ENCODE peak calls at places on chromosomes 11 and 22, in ten cellular contexts. One of them, this sample, is unnamed.

GRCh38 chr22:17576475-17576874 is 13.2 kb downstream of the SLC25A18 start:
- DNase-seq in adrenal gland: no peak
- DNase-seq in H9: peak; percentile 55
- DNase-seq in fibroblast of lung: no peak
- DNase-seq in mucosa of descending colon: no peak
- DNase-seq in pancreas: no peak
- DNase-seq in testis: no peak
- DNase-seq in tibial nerve: no peak
- DNase-seq in vagina: no peak
- DNase-seq in kidney epithelial cell: peak; percentile 85
- DNase-seq in this sample: peak; percentile 99

GRCh38 chr11:2924381-2924780 is 4.8 kb downstream of the PHLDA2 start:
- DNase-seq in vagina: no peak
- DNase-seq in mucosa of descending colon: peak; percentile 92
- DNase-seq in testis: no peak
- DNase-seq in adrenal gland: no peak
- DNase-seq in fibroblast of lung: no peak
- DNase-seq in kidney epithelial cell: no peak
- DNase-seq in tibial nerve: no peak
- DNase-seq in pancreas: peak; percentile 70
- DNase-seq in H9: no peak
- DNase-seq in this sample: no peak

GRCh38 chr11:114296190-114296978 is at the start of gene NNMT:
- DNase-seq in adrenal gland: peak; percentile 44
- DNase-seq in H9: no peak
- DNase-seq in mucosa of descending colon: peak; percentile 34
- DNase-seq in kidney epithelial cell: peak; percentile 95
- DNase-seq in tibial nerve: peak; percentile 58
- DNase-seq in testis: peak; percentile 38
- DNase-seq in vagina: no peak
- DNase-seq in pancreas: no peak
- DNase-seq in fibroblast of lung: peak; percentile 98
- DNase-seq in this sample: peak; percentile 91

GRCh38 chr11:72738199-72739141 is 13.7 kb downstream of the ARAP1 start:
- DNase-seq in vagina: no peak
- DNase-seq in tibial nerve: no peak
- DNase-seq in mucosa of descending colon: no peak
- DNase-seq in testis: peak; percentile 29
- DNase-seq in pancreas: peak; percentile 10
- DNase-seq in kidney epithelial cell: no peak
- DNase-seq in adrenal gland: peak; percentile 61
- DNase-seq in fibroblast of lung: peak; percentile 59
- DNase-seq in H9: no peak
- DNase-seq in this sample: no peak

GRCh38 chr11:72306186-72306585 is 62.2 kb upstream of the PHOX2A start:
- DNase-seq in tibial nerve: no peak
- DNase-seq in pancreas: no peak
- DNase-seq in H9: no peak
- DNase-seq in vagina: no peak
- DNase-seq in adrenal gland: no peak
- DNase-seq in kidney epithelial cell: no peak
- DNase-seq in mucosa of descending colon: no peak
- DNase-seq in fibroblast of lung: peak; percentile 3
- DNase-seq in testis: no peak
- DNase-seq in this sample: no peak

GRCh38 chr11:47565340-47566165 is at the start of gene PTPMT1:
- DNase-seq in mucosa of descending colon: peak; percentile 78
- DNase-seq in H9: peak; percentile 74
- DNase-seq in fibroblast of lung: peak; percentile 68
- DNase-seq in vagina: no peak
- DNase-seq in kidney epithelial cell: no peak
- DNase-seq in testis: peak; percentile 70
- DNase-seq in tibial nerve: no peak
- DNase-seq in adrenal gland: peak; percentile 84
- DNase-seq in pancreas: peak; percentile 81
- DNase-seq in this sample: peak; percentile 67

GRCh38 chr11:117972589-117973445 is 13.4 kb upstream of the IL10RA start:
- DNase-seq in tibial nerve: no peak
- DNase-seq in pancreas: no peak
- DNase-seq in mucosa of descending colon: no peak
- DNase-seq in fibroblast of lung: no peak
- DNase-seq in adrenal gland: no peak
- DNase-seq in vagina: no peak
- DNase-seq in kidney epithelial cell: no peak
- DNase-seq in H9: no peak
- DNase-seq in testis: no peak
- DNase-seq in this sample: no peak

GRCh38 chr22:22893077-22893805 is 5.6 kb downstream of the IGLL5 start:
- DNase-seq in mucosa of descending colon: no peak
- DNase-seq in pancreas: no peak
- DNase-seq in vagina: no peak
- DNase-seq in kidney epithelial cell: no peak
- DNase-seq in adrenal gland: no peak
- DNase-seq in testis: no peak
- DNase-seq in tibial nerve: no peak
- DNase-seq in H9: no peak
- DNase-seq in fibroblast of lung: no peak
- DNase-seq in this sample: no peak

GRCh38 chr11:126083829-126084607 is 21.4 kb upstream of the CDON start:
- DNase-seq in H9: no peak
- DNase-seq in fibroblast of lung: no peak
- DNase-seq in kidney epithelial cell: no peak
- DNase-seq in pancreas: no peak
- DNase-seq in testis: no peak
- DNase-seq in mucosa of descending colon: no peak
- DNase-seq in tibial nerve: no peak
- DNase-seq in vagina: no peak
- DNase-seq in adrenal gland: no peak
- DNase-seq in this sample: no peak

GRCh38 chr11:99739464-99740089 is 718.8 kb downstream of the CNTN5 start:
- DNase-seq in tibial nerve: no peak
- DNase-seq in testis: peak; percentile 24
- DNase-seq in kidney epithelial cell: peak; percentile 4
- DNase-seq in mucosa of descending colon: peak; percentile 15
- DNase-seq in H9: no peak
- DNase-seq in adrenal gland: peak; percentile 16
- DNase-seq in fibroblast of lung: peak; percentile 64
- DNase-seq in pancreas: no peak
- DNase-seq in vagina: no peak
- DNase-seq in this sample: no peak

GRCh38 chr22:47165338-47165931 is 403.0 kb downstream of the TBC1D22A start:
- DNase-seq in tibial nerve: peak; percentile 4
- DNase-seq in H9: peak; percentile 12
- DNase-seq in testis: no peak
- DNase-seq in adrenal gland: no peak
- DNase-seq in fibroblast of lung: no peak
- DNase-seq in mucosa of descending colon: no peak
- DNase-seq in pancreas: no peak
- DNase-seq in kidney epithelial cell: no peak
- DNase-seq in vagina: no peak
- DNase-seq in this sample: no peak

GRCh38 chr11:8242480-8243280 is 21.0 kb downstream of the LMO1 start:
- DNase-seq in pancreas: no peak
- DNase-seq in vagina: no peak
- DNase-seq in testis: no peak
- DNase-seq in tibial nerve: no peak
- DNase-seq in adrenal gland: no peak
- DNase-seq in mucosa of descending colon: no peak
- DNase-seq in H9: peak; percentile 65
- DNase-seq in fibroblast of lung: no peak
- DNase-seq in kidney epithelial cell: no peak
- DNase-seq in this sample: no peak

GRCh38 chr22:44386386-44387035 is 73.8 kb upstream of the SHISAL1 start:
- DNase-seq in pancreas: no peak
- DNase-seq in vagina: no peak
- DNase-seq in kidney epithelial cell: no peak
- DNase-seq in mucosa of descending colon: no peak
- DNase-seq in fibroblast of lung: no peak
- DNase-seq in tibial nerve: no peak
- DNase-seq in H9: no peak
- DNase-seq in testis: no peak
- DNase-seq in adrenal gland: no peak
- DNase-seq in this sample: no peak

GRCh38 chr22:22235564-22235963 is 9.0 kb upstream of the VPREB1 start:
- DNase-seq in kidney epithelial cell: no peak
- DNase-seq in mucosa of descending colon: peak; percentile 70
- DNase-seq in H9: peak; percentile 39
- DNase-seq in pancreas: no peak
- DNase-seq in testis: peak; percentile 47
- DNase-seq in fibroblast of lung: peak; percentile 19
- DNase-seq in vagina: no peak
- DNase-seq in tibial nerve: no peak
- DNase-seq in adrenal gland: peak; percentile 45
- DNase-seq in this sample: peak; percentile 28

GRCh38 chr11:61429346-61429690 is 457 bp downstream of the CPSF7 start:
- DNase-seq in kidney epithelial cell: no peak
- DNase-seq in testis: peak; percentile 81
- DNase-seq in pancreas: no peak
- DNase-seq in tibial nerve: no peak
- DNase-seq in vagina: no peak
- DNase-seq in fibroblast of lung: peak; percentile 66
- DNase-seq in adrenal gland: peak; percentile 65
- DNase-seq in H9: peak; percentile 78
- DNase-seq in mucosa of descending colon: peak; percentile 63
- DNase-seq in this sample: no peak

GRCh38 chr22:27138471-27138870 is 481.1 kb downstream of the MIAT start:
- DNase-seq in testis: no peak
- DNase-seq in adrenal gland: no peak
- DNase-seq in vagina: no peak
- DNase-seq in pancreas: no peak
- DNase-seq in tibial nerve: no peak
- DNase-seq in H9: no peak
- DNase-seq in mucosa of descending colon: no peak
- DNase-seq in fibroblast of lung: no peak
- DNase-seq in kidney epithelial cell: no peak
- DNase-seq in this sample: no peak

DNA sequence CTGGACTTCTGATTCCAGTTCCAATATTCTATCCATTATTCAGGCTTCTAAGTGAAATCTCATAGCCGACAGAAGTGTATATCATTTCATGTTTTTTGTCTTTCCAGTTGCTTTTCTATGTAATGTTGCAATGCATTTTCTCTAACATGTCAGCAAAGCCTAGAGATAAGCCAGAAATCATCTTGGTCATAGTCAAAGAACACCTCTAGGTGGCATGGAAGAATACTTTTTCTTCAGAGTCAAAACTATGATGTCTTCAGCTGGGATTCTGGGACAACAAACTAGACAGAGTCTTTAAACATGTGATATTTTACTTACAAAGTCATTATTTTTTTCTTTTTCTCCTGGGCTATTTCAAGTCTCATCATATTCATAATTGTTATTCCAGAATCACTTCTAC is 4.4 kb downstream of the GAS2 start:
- DNase-seq in kidney epithelial cell: no peak
- DNase-seq in testis: no peak
- DNase-seq in pancreas: no peak
- DNase-seq in H9: no peak
- DNase-seq in adrenal gland: no peak
- DNase-seq in vagina: no peak
- DNase-seq in fibroblast of lung: peak; percentile 2
- DNase-seq in tibial nerve: no peak
- DNase-seq in mucosa of descending colon: no peak
- DNase-seq in this sample: no peak
- TF ChIP-seq CTCF in kidney epithelial cell: peak; percentile 27
- TF ChIP-seq CTCF in testis: no peak
- TF ChIP-seq CTCF in pancreas: no peak
- TF ChIP-seq CTCF in H9: peak; percentile 56
- TF ChIP-seq CTCF in adrenal gland: no peak
- TF ChIP-seq CTCF in vagina: no peak
- TF ChIP-seq CTCF in fibroblast of lung: no peak
- TF ChIP-seq CTCF in tibial nerve: no peak
- TF ChIP-seq CTCF in mucosa of descending colon: no peak
- TF ChIP-seq CTCF in this sample: no peak

DNA sequence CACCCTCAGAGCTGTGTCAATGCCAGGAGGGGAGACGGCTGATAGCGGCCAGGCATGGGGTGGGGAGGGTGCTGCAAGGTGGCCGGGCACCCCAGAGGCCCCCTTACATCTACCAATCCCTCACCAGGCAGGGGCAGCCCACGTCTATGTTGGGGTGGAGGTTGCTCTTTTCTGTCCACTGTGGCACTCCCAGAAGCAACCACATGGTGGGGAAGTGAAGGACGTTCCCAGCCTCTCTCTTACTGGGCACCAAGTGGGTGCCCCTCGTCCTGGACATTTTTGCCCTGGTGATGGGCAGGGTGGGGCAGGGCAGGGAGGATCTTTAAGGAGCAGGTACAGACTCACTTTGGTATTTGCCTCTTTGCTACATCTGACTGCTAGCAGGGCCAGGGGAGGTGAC is 47.5 kb downstream of the NECTIN1 start:
- DNase-seq in mucosa of descending colon: no peak
- DNase-seq in pancreas: no peak
- DNase-seq in kidney epithelial cell: no peak
- DNase-seq in adrenal gland: no peak
- DNase-seq in tibial nerve: no peak
- DNase-seq in vagina: no peak
- DNase-seq in testis: no peak
- DNase-seq in H9: no peak
- DNase-seq in fibroblast of lung: no peak
- DNase-seq in this sample: no peak
- TF ChIP-seq CTCF in mucosa of descending colon: no peak
- TF ChIP-seq CTCF in pancreas: peak; percentile 13
- TF ChIP-seq CTCF in kidney epithelial cell: no peak
- TF ChIP-seq CTCF in adrenal gland: no peak
- TF ChIP-seq CTCF in tibial nerve: no peak
- TF ChIP-seq CTCF in vagina: no peak
- TF ChIP-seq CTCF in testis: no peak
- TF ChIP-seq CTCF in H9: peak; percentile 31
- TF ChIP-seq CTCF in fibroblast of lung: no peak
- TF ChIP-seq CTCF in this sample: no peak

GRCh38 chr22:39959640-39960447 is at the start of gene TMA7B:
- DNase-seq in mucosa of descending colon: peak; percentile 13
- DNase-seq in tibial nerve: no peak
- DNase-seq in pancreas: no peak
- DNase-seq in kidney epithelial cell: peak; percentile 32
- DNase-seq in adrenal gland: peak; percentile 45
- DNase-seq in fibroblast of lung: peak; percentile 52
- DNase-seq in H9: peak; percentile 74
- DNase-seq in testis: peak; percentile 48
- DNase-seq in vagina: no peak
- DNase-seq in this sample: peak; percentile 58
- TF ChIP-seq CTCF in mucosa of descending colon: no peak
- TF ChIP-seq CTCF in tibial nerve: no peak
- TF ChIP-seq CTCF in pancreas: no peak
- TF ChIP-seq CTCF in kidney epithelial cell: peak; percentile 39
- TF ChIP-seq CTCF in adrenal gland: peak; percentile 38
- TF ChIP-seq CTCF in fibroblast of lung: peak; percentile 12
- TF ChIP-seq CTCF in H9: peak; percentile 40
- TF ChIP-seq CTCF in testis: no peak
- TF ChIP-seq CTCF in vagina: no peak
- TF ChIP-seq CTCF in this sample: peak; percentile 59

DNA sequence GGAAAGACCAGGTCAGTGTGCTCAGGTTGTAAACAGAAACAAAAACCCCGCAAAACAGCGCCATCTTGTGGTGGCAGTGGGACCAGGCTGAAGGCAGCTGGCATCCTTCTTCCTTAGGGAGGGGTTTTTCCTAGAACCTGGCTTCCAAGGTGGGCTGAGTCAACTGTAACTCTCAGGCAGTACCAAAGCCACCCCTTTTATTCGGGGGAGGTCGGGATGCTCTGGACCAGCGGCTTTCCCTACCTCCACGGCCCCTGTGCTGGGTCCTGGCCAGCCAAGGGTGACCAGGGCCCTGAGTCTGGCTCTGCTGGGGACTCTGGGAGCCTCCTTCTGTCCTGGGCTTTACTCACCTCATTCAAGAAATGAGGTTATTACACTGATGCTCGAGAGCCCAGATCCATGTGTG is 69.5 kb upstream of the FGF3 start:
- DNase-seq in kidney epithelial cell: no peak
- DNase-seq in fibroblast of lung: peak; percentile 57
- DNase-seq in adrenal gland: peak; percentile 77
- DNase-seq in vagina: no peak
- DNase-seq in H9: peak; percentile 89
- DNase-seq in testis: peak; percentile 78
- DNase-seq in tibial nerve: peak; percentile 23
- DNase-seq in pancreas: peak; percentile 70
- DNase-seq in mucosa of descending colon: peak; percentile 88
- DNase-seq in this sample: peak; percentile 45
- TF ChIP-seq CTCF in kidney epithelial cell: peak; percentile 94
- TF ChIP-seq CTCF in fibroblast of lung: peak; percentile 88
- TF ChIP-seq CTCF in adrenal gland: peak; percentile 76
- TF ChIP-seq CTCF in vagina: peak; percentile 50
- TF ChIP-seq CTCF in H9: peak; percentile 95
- TF ChIP-seq CTCF in testis: peak; percentile 60
- TF ChIP-seq CTCF in tibial nerve: peak; percentile 68
- TF ChIP-seq CTCF in pancreas: peak; percentile 84
- TF ChIP-seq CTCF in mucosa of descending colon: peak; percentile 82
- TF ChIP-seq CTCF in this sample: peak; percentile 99

This sample was measured in HFFc6.